ENCODE peak calls at places on chromosomes 7 and 10, in eight cellular contexts. L is NCI-H345; B is activated CD4-positive, alpha-beta T cell treated with anti-CD3 and anti-CD28 coated beads, Interleukin-2, amount 10 ng/mL, durations not matched to agents 24 days and 14 days; E is GM13977; T is choroid plexus epithelial cell; N is mucosa of gallbladder; H is GM04504; D is nephron progenitor cell. R is an unnamed sample.

GRCh38 chr7:96303105-96303685 is 18.7 kb downstream of the SLC25A13 start:
- DNase-seq in T (peak), B (no peak), E (no peak), H (no peak), L (no peak), N (peak), D (no peak), R (no peak)

GRCh38 chr7:23966941-23967340 is 256.9 kb downstream of the STK31 start:
- DNase-seq in D (no peak), B (no peak), N (no peak), H (no peak), L (no peak), T (no peak), E (no peak), R (no peak)

GRCh38 chr7:16397497-16398210 is 23.7 kb downstream of the CRPPA start:
- DNase-seq in T (no peak), E (no peak), N (no peak), L (no peak), D (no peak), H (no peak), B (no peak), R (no peak)

GRCh38 chr7:1649751-1650326 is 20.2 kb upstream of the ELFN1 start:
- DNase-seq in H (no peak), L (no peak), B (no peak), E (no peak), D (no peak), T (no peak), N (no peak), R (no peak)

GRCh38 chr7:106064836-106065559 is 47.1 kb downstream of the SYPL1 start:
- DNase-seq in D (peak), H (peak), B (no peak), N (peak), T (peak), L (peak), E (no peak), R (peak)

GRCh38 chr7:19107392-19108147 is 9.9 kb downstream of the TWIST1 start:
- DNase-seq in N (peak), L (no peak), E (no peak), H (no peak), T (peak), B (peak), D (peak), R (no peak)

GRCh38 chr7:151249034-151249731 is 689 bp upstream of the SMARCD3 start:
- DNase-seq in N (no peak), H (peak), E (no peak), D (no peak), T (peak), B (peak), L (no peak), R (no peak)

GRCh38 chr10:42938351-42938750 is 138.5 kb upstream of the RET start:
- DNase-seq in D (no peak), E (no peak), L (no peak), N (no peak), H (no peak), T (no peak), B (no peak), R (peak)